ENCODE peak calls at places on chromosomes 2 and 18, in five cellular contexts. One of them, this sample, is unnamed.

GRCh38 chr2:60411295-60411694 is 142.2 kb downstream of the BCL11A start:
- DNase-seq in T-cell: no peak
- DNase-seq in EH: peak; percentile 25
- DNase-seq in mucosa of gallbladder: no peak
- DNase-seq in NK-92 treated with Interleukin-12 subunit alpha and Interleukin-12 subunit beta, amount 100 ng/mL, for 24 hours: no peak
- DNase-seq in this sample: no peak

GRCh38 chr18:46260879-46261143 is 156.6 kb downstream of the HAUS1 start:
- DNase-seq in mucosa of gallbladder: no peak
- DNase-seq in NK-92 treated with Interleukin-12 subunit alpha and Interleukin-12 subunit beta, amount 100 ng/mL, for 24 hours: no peak
- DNase-seq in EH: peak; percentile 39
- DNase-seq in T-cell: no peak
- DNase-seq in this sample: no peak

GRCh38 chr2:169819106-169819505 is 5.6 kb downstream of the METTL5 start:
- DNase-seq in NK-92 treated with Interleukin-12 subunit alpha and Interleukin-12 subunit beta, amount 100 ng/mL, for 24 hours: no peak
- DNase-seq in EH: peak; percentile 44
- DNase-seq in mucosa of gallbladder: no peak
- DNase-seq in T-cell: no peak
- DNase-seq in this sample: no peak

GRCh38 chr2:27175330-27175729 is 26.5 kb downstream of the TCF23 start:
- DNase-seq in NK-92 treated with Interleukin-12 subunit alpha and Interleukin-12 subunit beta, amount 100 ng/mL, for 24 hours: no peak
- DNase-seq in mucosa of gallbladder: no peak
- DNase-seq in EH: peak; percentile 49
- DNase-seq in T-cell: no peak
- DNase-seq in this sample: no peak

GRCh38 chr2:164785447-164785846 is 56.2 kb downstream of the COBLL1 start:
- DNase-seq in T-cell: no peak
- DNase-seq in EH: peak; percentile 86
- DNase-seq in mucosa of gallbladder: no peak
- DNase-seq in NK-92 treated with Interleukin-12 subunit alpha and Interleukin-12 subunit beta, amount 100 ng/mL, for 24 hours: no peak
- DNase-seq in this sample: peak; percentile 20

GRCh38 chr2:230687498-230687897 is 25.1 kb upstream of the CAB39 start:
- DNase-seq in EH: peak; percentile 67
- DNase-seq in T-cell: no peak
- DNase-seq in mucosa of gallbladder: no peak
- DNase-seq in NK-92 treated with Interleukin-12 subunit alpha and Interleukin-12 subunit beta, amount 100 ng/mL, for 24 hours: no peak
- DNase-seq in this sample: peak; percentile 69

GRCh38 chr18:49243391-49243790 is 217.1 kb downstream of the DYM start:
- DNase-seq in mucosa of gallbladder: no peak
- DNase-seq in NK-92 treated with Interleukin-12 subunit alpha and Interleukin-12 subunit beta, amount 100 ng/mL, for 24 hours: no peak
- DNase-seq in EH: peak; percentile 40
- DNase-seq in T-cell: no peak
- DNase-seq in this sample: no peak

GRCh38 chr18:75083131-75083530 is 125.8 kb downstream of the PTGR3 start:
- DNase-seq in NK-92 treated with Interleukin-12 subunit alpha and Interleukin-12 subunit beta, amount 100 ng/mL, for 24 hours: no peak
- DNase-seq in EH: no peak
- DNase-seq in T-cell: no peak
- DNase-seq in mucosa of gallbladder: no peak
- DNase-seq in this sample: no peak

GRCh38 chr2:239009001-239009961 is 161.4 kb downstream of the TWIST2 start:
- DNase-seq in mucosa of gallbladder: no peak
- DNase-seq in T-cell: no peak
- DNase-seq in EH: no peak
- DNase-seq in NK-92 treated with Interleukin-12 subunit alpha and Interleukin-12 subunit beta, amount 100 ng/mL, for 24 hours: no peak
- DNase-seq in this sample: no peak

GRCh38 chr2:112750560-112750843 is 13.9 kb downstream of the CKAP2L start:
- DNase-seq in EH: peak; percentile 83
- DNase-seq in T-cell: no peak
- DNase-seq in NK-92 treated with Interleukin-12 subunit alpha and Interleukin-12 subunit beta, amount 100 ng/mL, for 24 hours: no peak
- DNase-seq in mucosa of gallbladder: no peak
- DNase-seq in this sample: peak; percentile 46

GRCh38 chr2:121342751-121343150 is 57.7 kb upstream of the TFCP2L1 start:
- DNase-seq in mucosa of gallbladder: no peak
- DNase-seq in EH: no peak
- DNase-seq in T-cell: no peak
- DNase-seq in NK-92 treated with Interleukin-12 subunit alpha and Interleukin-12 subunit beta, amount 100 ng/mL, for 24 hours: no peak
- DNase-seq in this sample: no peak

GRCh38 chr2:109468893-109469292 is 144.9 kb downstream of the SEPTIN10 start:
- DNase-seq in mucosa of gallbladder: no peak
- DNase-seq in EH: no peak
- DNase-seq in NK-92 treated with Interleukin-12 subunit alpha and Interleukin-12 subunit beta, amount 100 ng/mL, for 24 hours: no peak
- DNase-seq in T-cell: no peak
- DNase-seq in this sample: no peak

GRCh38 chr2:230680463-230681195 is 32.0 kb upstream of the CAB39 start:
- DNase-seq in mucosa of gallbladder: no peak
- DNase-seq in EH: peak; percentile 87
- DNase-seq in NK-92 treated with Interleukin-12 subunit alpha and Interleukin-12 subunit beta, amount 100 ng/mL, for 24 hours: no peak
- DNase-seq in T-cell: no peak
- DNase-seq in this sample: peak; percentile 92

GRCh38 chr2:10514287-10514686 is 66.2 kb upstream of the ODC1 start:
- DNase-seq in mucosa of gallbladder: no peak
- DNase-seq in T-cell: no peak
- DNase-seq in EH: no peak
- DNase-seq in NK-92 treated with Interleukin-12 subunit alpha and Interleukin-12 subunit beta, amount 100 ng/mL, for 24 hours: no peak
- DNase-seq in this sample: peak; percentile 12

GRCh38 chr2:240726876-240727275 is 35.2 kb downstream of the AQP12A start:
- DNase-seq in EH: no peak
- DNase-seq in mucosa of gallbladder: no peak
- DNase-seq in T-cell: no peak
- DNase-seq in NK-92 treated with Interleukin-12 subunit alpha and Interleukin-12 subunit beta, amount 100 ng/mL, for 24 hours: no peak
- DNase-seq in this sample: no peak

GRCh38 chr2:100321181-100321880 is 970 bp downstream of the LONRF2 start:
- DNase-seq in EH: peak; percentile 20
- DNase-seq in T-cell: no peak
- DNase-seq in NK-92 treated with Interleukin-12 subunit alpha and Interleukin-12 subunit beta, amount 100 ng/mL, for 24 hours: no peak
- DNase-seq in mucosa of gallbladder: peak; percentile 47
- DNase-seq in this sample: peak; percentile 12

GRCh38 chr2:36287363-36288275 is 68.0 kb upstream of the CRIM1 start:
- DNase-seq in EH: peak; percentile 16
- DNase-seq in NK-92 treated with Interleukin-12 subunit alpha and Interleukin-12 subunit beta, amount 100 ng/mL, for 24 hours: no peak
- DNase-seq in T-cell: no peak
- DNase-seq in mucosa of gallbladder: no peak
- DNase-seq in this sample: peak; percentile 41

GRCh38 chr2:70790079-70790963 is at the start of gene FIGLA:
- DNase-seq in NK-92 treated with Interleukin-12 subunit alpha and Interleukin-12 subunit beta, amount 100 ng/mL, for 24 hours: no peak
- DNase-seq in T-cell: no peak
- DNase-seq in mucosa of gallbladder: no peak
- DNase-seq in EH: no peak
- DNase-seq in this sample: no peak

GRCh38 chr2:104855174-104856085 is 1.5 kb downstream of the POU3F3 start:
- DNase-seq in T-cell: no peak
- DNase-seq in EH: no peak
- DNase-seq in NK-92 treated with Interleukin-12 subunit alpha and Interleukin-12 subunit beta, amount 100 ng/mL, for 24 hours: no peak
- DNase-seq in mucosa of gallbladder: no peak
- DNase-seq in this sample: no peak